ENCODE peak calls at places on chromosomes 16 and 17, in eight cellular contexts. Y, C, V, Q, T, F, B and P are unnamed samples.

GRCh38 chr16:68234188-68235104 is 1.5 kb downstream of the ESRP2 start:
- DNase-seq in Y (peak), C (no peak), V (peak), Q (peak), T (peak), F (peak), B (no peak), P (no peak)

GRCh38 chr16:17471745-17472075 is 950 bp upstream of the XYLT1 start:
- DNase-seq in Y (peak), C (no peak), V (no peak), Q (no peak), T (no peak), F (no peak), B (no peak), P (peak)

GRCh38 chr17:42389902-42390301 is 1.7 kb upstream of the STAT3 start:
- DNase-seq in Y (no peak), C (no peak), V (no peak), Q (no peak), T (no peak), F (no peak), B (no peak), P (no peak)

GRCh38 chr17:1746975-1747543 is 4.4 kb downstream of the SERPINF2 start:
- DNase-seq in Y (no peak), C (no peak), V (no peak), Q (peak), T (peak), F (peak), B (peak), P (no peak)

GRCh38 chr17:81386646-81387234 is 8.5 kb upstream of the BAHCC1 start:
- DNase-seq in Y (no peak), C (no peak), V (peak), Q (no peak), T (peak), F (no peak), B (no peak), P (no peak)

GRCh38 chr17:73705594-73705993 is 61.3 kb upstream of the SDK2 start:
- DNase-seq in Y (peak), C (peak), V (no peak), Q (no peak), T (no peak), F (no peak), B (peak), P (peak)

GRCh38 chr16:8931864-8932263 is 31.8 kb downstream of the USP7 start:
- DNase-seq in Y (peak), C (peak), V (peak), Q (no peak), T (peak), F (no peak), B (peak), P (no peak)

GRCh38 chr17:11264183-11264871 is 23.3 kb downstream of the SHISA6 start:
- DNase-seq in Y (no peak), C (no peak), V (peak), Q (no peak), T (no peak), F (no peak), B (no peak), P (no peak)

GRCh38 chr17:46044286-46044928 is 45.4 kb downstream of the STH start:
- DNase-seq in Y (peak), C (peak), V (peak), Q (no peak), T (peak), F (peak), B (peak), P (peak)

GRCh38 chr16:89701425-89702406 is at the start of gene SPATA2L:
- DNase-seq in Y (peak), C (peak), V (peak), Q (peak), T (peak), F (peak), B (peak), P (no peak)

GRCh38 chr16:89697161-89697615 is 4.3 kb downstream of the SPATA2L start:
- DNase-seq in Y (no peak), C (no peak), V (no peak), Q (peak), T (no peak), F (no peak), B (no peak), P (no peak)

GRCh38 chr16:89697616-89698331 is 3.7 kb downstream of the SPATA2L start:
- DNase-seq in Y (no peak), C (no peak), V (no peak), Q (no peak), T (no peak), F (no peak), B (no peak), P (no peak)

GRCh38 chr16:89700649-89701424 is 668 bp downstream of the SPATA2L start:
- DNase-seq in Y (peak), C (peak), V (peak), Q (peak), T (peak), F (no peak), B (peak), P (no peak)

DNA sequence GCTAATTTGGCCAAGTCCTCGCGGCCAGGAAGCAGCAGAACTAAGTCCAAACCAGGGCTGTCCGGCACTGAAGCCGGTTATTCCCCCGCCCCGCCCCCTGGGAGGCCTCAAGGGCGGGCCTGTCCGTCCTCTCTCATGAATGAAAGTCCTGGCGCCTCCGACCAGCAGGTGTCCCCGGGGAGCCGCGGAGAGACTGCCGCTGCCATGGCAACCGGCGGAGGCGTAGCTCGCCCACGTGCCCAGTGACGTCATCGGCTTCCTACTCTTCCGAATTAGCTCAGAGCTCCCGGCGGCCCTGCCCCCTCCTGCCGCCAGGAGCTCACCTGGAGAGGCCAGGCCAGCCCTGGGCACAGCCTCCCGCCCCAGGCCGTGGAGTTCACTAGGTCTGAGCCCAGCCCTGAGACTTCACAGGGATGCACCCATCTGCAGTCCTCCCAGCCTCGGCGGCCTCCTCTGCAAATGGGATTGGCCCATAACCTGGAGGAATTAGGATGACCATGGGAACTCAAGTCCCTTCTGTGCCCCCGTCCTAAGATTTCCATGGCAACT is 1.3 kb downstream of the SPATA2L start:
- DNase-seq in Y (peak), C (peak), V (peak), Q (peak), T (peak), F (peak), B (peak), P (peak)
- TF ChIP-seq CTCF in Y (peak), C (peak), V (peak), Q (peak), T (peak), F (no peak), B (peak), P (peak)

DNA sequence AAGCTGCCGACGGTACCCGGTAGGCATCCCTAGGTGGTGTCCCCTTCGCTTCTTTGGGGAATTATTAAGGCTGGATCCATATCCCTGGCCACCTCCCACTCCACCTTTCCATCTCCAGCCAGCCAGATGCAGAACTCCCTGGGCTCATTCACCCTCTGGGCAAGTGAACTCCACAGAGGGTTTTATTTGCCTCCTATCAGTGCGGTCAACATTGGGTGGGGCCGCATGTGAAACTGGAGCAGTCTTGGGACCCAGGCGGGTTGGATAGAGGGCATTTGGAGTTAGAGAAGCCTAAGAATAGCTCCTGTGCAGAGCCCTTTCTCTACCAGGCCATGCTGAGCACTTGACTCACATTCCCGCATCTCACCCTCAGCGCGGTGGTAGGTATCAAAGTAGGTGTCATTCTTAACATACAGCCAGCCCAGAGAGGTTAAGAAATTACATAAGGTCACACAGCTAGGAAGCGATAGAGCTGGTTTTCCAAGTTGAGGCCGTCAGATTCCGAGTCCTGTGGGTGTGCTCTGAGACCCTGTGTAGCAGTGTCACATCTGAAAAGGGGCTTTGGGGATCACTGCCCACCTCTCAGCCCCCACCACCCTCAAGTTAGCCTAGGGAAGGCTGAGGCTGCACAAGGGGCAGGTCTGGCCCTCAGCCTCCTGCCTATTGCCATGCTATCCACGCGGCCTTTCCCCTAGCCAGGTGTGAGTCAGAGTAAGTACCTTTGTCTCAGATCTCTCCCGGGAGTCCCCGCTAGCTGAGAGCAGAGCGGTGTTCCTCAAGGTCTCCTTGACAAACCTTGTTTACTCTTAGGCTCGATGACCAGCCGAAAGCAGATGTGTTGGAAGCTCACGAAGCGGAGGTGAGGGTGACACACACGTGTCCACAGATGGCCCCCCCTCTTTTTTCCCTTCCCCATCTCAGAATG is 26.9 kb upstream of the LGALS9 start:
- DNase-seq in Y (no peak), C (no peak), V (no peak), Q (no peak), T (peak), F (no peak), B (no peak), P (no peak)
- H3K4me3 ChIP-seq in Y (no peak), C (no peak), V (no peak), Q (no peak), T (no peak), F (no peak), B (no peak), P (no peak)

DNA sequence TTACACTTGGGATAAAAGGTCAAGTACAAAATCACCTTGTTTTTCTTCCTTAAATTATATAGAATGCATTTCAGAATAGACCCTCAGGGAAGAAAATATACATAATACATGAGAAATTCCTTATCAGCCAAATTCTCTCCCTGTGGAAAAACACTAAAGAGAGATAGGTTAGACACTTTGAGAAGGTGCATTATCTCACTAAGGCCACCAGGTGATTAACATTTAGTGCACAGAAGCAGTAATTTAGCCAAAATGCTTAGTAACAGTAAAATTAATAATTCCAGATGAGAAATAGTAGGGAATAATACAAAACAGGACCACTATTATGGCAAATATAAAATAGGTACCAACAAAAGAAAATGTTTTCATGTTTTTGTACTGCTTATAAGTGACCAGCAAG is 185.3 kb upstream of the C17orf78 start:
- DNase-seq in Y (no peak), C (no peak), V (no peak), Q (no peak), T (no peak), F (no peak), B (no peak), P (no peak)
- TF ChIP-seq CTCF in Y (peak), C (no peak), V (no peak), Q (peak), T (no peak), F (no peak), B (peak), P (peak)

DNA sequence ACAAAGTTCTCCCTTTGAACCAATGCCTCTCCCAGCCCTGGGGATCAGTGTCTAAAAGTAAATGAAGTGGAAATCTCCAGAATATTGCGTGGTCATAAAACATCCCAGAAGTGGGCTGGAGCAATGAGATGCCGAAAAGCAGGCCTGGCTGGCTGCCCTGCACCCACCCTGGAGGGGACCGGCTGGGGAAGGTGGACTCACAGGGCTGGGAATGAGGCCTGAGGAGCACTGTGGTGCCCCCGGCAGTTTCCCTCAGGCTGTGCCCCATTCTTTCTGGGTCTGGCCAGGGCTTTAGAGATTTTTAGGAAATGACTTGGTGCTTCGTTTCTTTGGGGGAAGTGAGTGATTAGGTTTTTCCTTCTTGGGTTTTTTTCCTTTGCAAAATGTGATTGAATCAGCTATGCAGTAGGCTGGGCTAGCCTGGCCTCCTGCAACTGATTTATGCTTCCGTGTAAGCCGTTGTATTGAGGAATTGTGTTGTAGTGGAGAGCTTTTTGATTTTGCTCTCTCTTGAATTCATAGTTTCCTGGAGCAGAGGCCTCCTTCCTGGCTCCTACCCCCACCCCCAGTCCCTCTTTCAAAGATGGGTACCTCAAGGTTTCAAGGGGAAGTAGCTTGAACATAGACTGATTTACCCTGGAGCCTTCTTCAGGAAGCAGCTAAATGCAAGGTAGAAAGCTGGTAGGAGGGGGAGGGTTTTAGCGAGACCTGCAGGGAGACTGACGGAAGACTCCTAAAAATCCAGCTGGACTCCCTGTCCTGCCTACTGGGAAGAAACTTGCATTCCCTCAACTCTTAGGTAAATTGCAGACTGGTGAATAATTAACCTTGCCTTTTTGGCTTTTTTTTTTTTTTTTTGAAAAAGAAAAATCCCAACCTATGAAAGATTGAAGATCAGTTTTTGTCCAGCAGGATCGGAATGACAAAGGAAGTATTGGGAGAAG is 170.3 kb downstream of the RAB11FIP4 start:
- DNase-seq in Y (peak), C (no peak), V (no peak), Q (no peak), T (no peak), F (no peak), B (peak), P (no peak)
- H3K4me3 ChIP-seq in Y (peak), C (peak), V (peak), Q (no peak), T (peak), F (no peak), B (peak), P (peak)

GRCh38 chr17:78360371-78361226 is 722 bp upstream of the SOCS3 start:
- DNase-seq in Y (peak), C (peak), V (peak), Q (peak), T (peak), F (peak), B (peak), P (no peak)

GRCh38 chr17:78361227-78361683 is 1.4 kb upstream of the SOCS3 start:
- DNase-seq in Y (no peak), C (no peak), V (no peak), Q (no peak), T (no peak), F (no peak), B (no peak), P (no peak)

GRCh38 chr17:78364436-78365281 is 4.8 kb upstream of the SOCS3 start:
- DNase-seq in Y (no peak), C (no peak), V (no peak), Q (no peak), T (no peak), F (no peak), B (no peak), P (no peak)

GRCh38 chr17:78362232-78362631 is 2.4 kb upstream of the SOCS3 start:
- DNase-seq in Y (no peak), C (no peak), V (no peak), Q (no peak), T (no peak), F (no peak), B (no peak), P (no peak)

GRCh38 chr17:78362671-78363070 is 2.8 kb upstream of the SOCS3 start:
- DNase-seq in Y (no peak), C (no peak), V (no peak), Q (no peak), T (no peak), F (no peak), B (no peak), P (no peak)
- TF ChIP-seq CTCF in Y (no peak), C (peak), V (no peak), Q (no peak), T (no peak), F (no peak), B (peak), P (no peak)

DNA sequence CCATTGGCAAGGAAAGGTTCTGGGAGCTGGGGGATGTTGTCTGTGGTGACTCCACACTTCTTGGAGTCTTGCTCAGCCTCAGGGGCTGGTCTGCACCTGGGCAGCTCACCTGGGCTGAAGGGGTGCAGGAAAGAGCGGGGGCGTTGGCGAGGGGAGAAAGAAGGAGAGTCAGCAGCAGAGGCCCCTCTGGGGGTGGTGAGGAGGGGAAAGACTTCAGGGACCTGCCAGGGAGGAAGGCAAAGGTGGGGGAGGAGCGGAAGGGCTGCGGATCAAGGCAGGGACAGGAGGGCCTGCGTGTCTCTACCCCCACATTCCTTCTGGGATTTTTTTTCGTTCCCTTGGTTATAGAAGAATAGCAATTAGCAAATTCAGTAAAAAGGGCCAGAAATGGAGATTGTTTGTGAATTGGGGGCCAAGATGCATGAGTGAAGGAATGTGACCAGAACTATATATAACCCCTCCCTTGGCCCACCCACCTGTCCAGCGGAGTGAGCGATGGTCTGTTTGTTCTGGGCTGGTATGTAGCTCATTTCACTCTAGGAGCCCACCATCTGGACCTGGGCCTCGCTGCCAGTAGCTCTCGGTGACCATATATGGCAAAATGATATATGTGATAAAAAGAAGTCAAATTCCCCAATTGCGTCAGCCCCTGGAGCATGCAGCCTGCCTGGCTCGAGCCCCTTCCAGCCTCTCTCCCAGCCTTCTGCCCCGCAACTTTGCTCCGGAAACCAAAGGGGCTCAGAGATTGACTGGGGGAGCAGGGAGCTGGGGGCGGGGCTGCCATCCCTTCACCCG is 47.5 kb downstream of the CCDC42 start:
- DNase-seq in Y (peak), C (peak), V (peak), Q (no peak), T (no peak), F (no peak), B (peak), P (no peak)
- H3K4me3 ChIP-seq in Y (no peak), C (no peak), V (no peak), Q (no peak), T (no peak), F (no peak), B (no peak), P (no peak)